ENCODE peak calls at places on chromosomes 3 and 15, in seven cellular contexts. One of them, this sample, is unnamed.

GRCh38 chr3:9916734-9917680 is at the start of gene IL17RC:
- DNase-seq in fibroblast of lung: peak
- DNase-seq in IMR-90: peak
- DNase-seq in endodermal cell: peak
- DNase-seq in hepatocyte: peak
- DNase-seq in stomach: peak
- DNase-seq in heart left ventricle: peak
- DNase-seq in this sample: peak

GRCh38 chr3:123397050-123397590 is 51.8 kb downstream of the ADCY5 start:
- DNase-seq in fibroblast of lung: no peak
- DNase-seq in IMR-90: no peak
- DNase-seq in endodermal cell: no peak
- DNase-seq in hepatocyte: no peak
- DNase-seq in stomach: no peak
- DNase-seq in heart left ventricle: no peak
- DNase-seq in this sample: no peak

GRCh38 chr15:90219421-90220141 is 14.2 kb downstream of the CIB1 start:
- DNase-seq in fibroblast of lung: no peak
- DNase-seq in IMR-90: no peak
- DNase-seq in endodermal cell: peak
- DNase-seq in hepatocyte: peak
- DNase-seq in stomach: no peak
- DNase-seq in heart left ventricle: no peak
- DNase-seq in this sample: no peak

GRCh38 chr3:188974856-188975611 is 196.7 kb upstream of the TPRG1 start:
- DNase-seq in fibroblast of lung: peak
- DNase-seq in IMR-90: peak
- DNase-seq in endodermal cell: no peak
- DNase-seq in hepatocyte: no peak
- DNase-seq in stomach: no peak
- DNase-seq in heart left ventricle: no peak
- DNase-seq in this sample: no peak

GRCh38 chr3:129822679-129823078 is 70.8 kb downstream of the TMCC1 start:
- DNase-seq in fibroblast of lung: peak
- DNase-seq in IMR-90: peak
- DNase-seq in endodermal cell: no peak
- DNase-seq in hepatocyte: no peak
- DNase-seq in stomach: no peak
- DNase-seq in heart left ventricle: no peak
- DNase-seq in this sample: no peak

GRCh38 chr3:117820900-117821299 is 1111.3 kb downstream of the TUSC7 start:
- DNase-seq in fibroblast of lung: peak
- DNase-seq in IMR-90: peak
- DNase-seq in endodermal cell: no peak
- DNase-seq in hepatocyte: no peak
- DNase-seq in stomach: no peak
- DNase-seq in heart left ventricle: no peak
- DNase-seq in this sample: no peak

GRCh38 chr3:115927210-115927609 is 303.9 kb downstream of the GAP43 start:
- DNase-seq in fibroblast of lung: peak
- DNase-seq in IMR-90: no peak
- DNase-seq in endodermal cell: no peak
- DNase-seq in hepatocyte: no peak
- DNase-seq in stomach: no peak
- DNase-seq in heart left ventricle: no peak
- DNase-seq in this sample: no peak

GRCh38 chr3:40574661-40575060 is 49.9 kb downstream of the ZNF621 start:
- DNase-seq in fibroblast of lung: peak
- DNase-seq in IMR-90: no peak
- DNase-seq in endodermal cell: no peak
- DNase-seq in hepatocyte: no peak
- DNase-seq in stomach: no peak
- DNase-seq in heart left ventricle: no peak
- DNase-seq in this sample: no peak

GRCh38 chr15:49876401-49877038 is 242.5 kb downstream of the ATP8B4 start:
- DNase-seq in fibroblast of lung: no peak
- DNase-seq in IMR-90: no peak
- DNase-seq in endodermal cell: peak
- DNase-seq in hepatocyte: peak
- DNase-seq in stomach: no peak
- DNase-seq in heart left ventricle: peak
- DNase-seq in this sample: no peak

GRCh38 chr15:64850778-64851502 is 9.2 kb downstream of the PLEKHO2 start:
- DNase-seq in fibroblast of lung: no peak
- DNase-seq in IMR-90: no peak
- DNase-seq in endodermal cell: no peak
- DNase-seq in hepatocyte: no peak
- DNase-seq in stomach: no peak
- DNase-seq in heart left ventricle: no peak
- DNase-seq in this sample: no peak

GRCh38 chr3:143820466-143821221 is 27.6 kb downstream of the SLC9A9 start:
- DNase-seq in fibroblast of lung: peak
- DNase-seq in IMR-90: no peak
- DNase-seq in endodermal cell: no peak
- DNase-seq in hepatocyte: no peak
- DNase-seq in stomach: no peak
- DNase-seq in heart left ventricle: peak
- DNase-seq in this sample: no peak

GRCh38 chr3:138935864-138936762 is 10.8 kb downstream of the FOXL2 start:
- DNase-seq in fibroblast of lung: peak
- DNase-seq in IMR-90: peak
- DNase-seq in endodermal cell: peak
- DNase-seq in hepatocyte: peak
- DNase-seq in stomach: peak
- DNase-seq in heart left ventricle: peak
- DNase-seq in this sample: peak

GRCh38 chr15:48653216-48653615 is 7.7 kb upstream of the FBN1 start:
- DNase-seq in fibroblast of lung: no peak
- DNase-seq in IMR-90: no peak
- DNase-seq in endodermal cell: no peak
- DNase-seq in hepatocyte: no peak
- DNase-seq in stomach: no peak
- DNase-seq in heart left ventricle: no peak
- DNase-seq in this sample: no peak

GRCh38 chr3:50623840-50624474 is 7.0 kb downstream of the MAPKAPK3 start:
- DNase-seq in fibroblast of lung: peak
- DNase-seq in IMR-90: peak
- DNase-seq in endodermal cell: no peak
- DNase-seq in hepatocyte: no peak
- DNase-seq in stomach: no peak
- DNase-seq in heart left ventricle: no peak
- DNase-seq in this sample: no peak

GRCh38 chr3:70231224-70231623 is 81.2 kb downstream of the MDFIC2 start:
- DNase-seq in fibroblast of lung: no peak
- DNase-seq in IMR-90: no peak
- DNase-seq in endodermal cell: no peak
- DNase-seq in hepatocyte: no peak
- DNase-seq in stomach: no peak
- DNase-seq in heart left ventricle: no peak
- DNase-seq in this sample: no peak

GRCh38 chr3:126742057-126742456 is 38.0 kb downstream of the CHCHD6 start:
- DNase-seq in fibroblast of lung: no peak
- DNase-seq in IMR-90: no peak
- DNase-seq in endodermal cell: no peak
- DNase-seq in hepatocyte: no peak
- DNase-seq in stomach: no peak
- DNase-seq in heart left ventricle: no peak
- DNase-seq in this sample: no peak

GRCh38 chr15:25177955-25178801 is 223.4 kb downstream of the SNRPN start:
- DNase-seq in fibroblast of lung: no peak
- DNase-seq in IMR-90: no peak
- DNase-seq in endodermal cell: peak
- DNase-seq in hepatocyte: peak
- DNase-seq in stomach: peak
- DNase-seq in heart left ventricle: no peak
- DNase-seq in this sample: peak

GRCh38 chr15:60374628-60375081 is 23.1 kb downstream of the ANXA2 start:
- DNase-seq in fibroblast of lung: peak
- DNase-seq in IMR-90: peak
- DNase-seq in endodermal cell: peak
- DNase-seq in hepatocyte: peak
- DNase-seq in stomach: peak
- DNase-seq in heart left ventricle: no peak
- DNase-seq in this sample: peak

GRCh38 chr3:129023909-129024308 is 22.8 kb downstream of the EFCC1 start:
- DNase-seq in fibroblast of lung: no peak
- DNase-seq in IMR-90: peak
- DNase-seq in endodermal cell: peak
- DNase-seq in hepatocyte: no peak
- DNase-seq in stomach: no peak
- DNase-seq in heart left ventricle: no peak
- DNase-seq in this sample: no peak

GRCh38 chr3:194713299-194714121 is 27.8 kb downstream of the FAM43A start:
- DNase-seq in fibroblast of lung: no peak
- DNase-seq in IMR-90: no peak
- DNase-seq in endodermal cell: no peak
- DNase-seq in hepatocyte: no peak
- DNase-seq in stomach: no peak
- DNase-seq in heart left ventricle: no peak
- DNase-seq in this sample: no peak

GRCh38 chr3:10315771-10316344 is 5.1 kb downstream of the SEC13 start:
- DNase-seq in fibroblast of lung: no peak
- DNase-seq in IMR-90: no peak
- DNase-seq in endodermal cell: no peak
- DNase-seq in hepatocyte: no peak
- DNase-seq in stomach: no peak
- DNase-seq in heart left ventricle: no peak
- DNase-seq in this sample: no peak

GRCh38 chr15:23447107-23447500 is at the start of gene GOLGA6L2:
- DNase-seq in fibroblast of lung: no peak
- DNase-seq in IMR-90: no peak
- DNase-seq in endodermal cell: peak
- DNase-seq in hepatocyte: no peak
- DNase-seq in stomach: no peak
- DNase-seq in heart left ventricle: no peak
- DNase-seq in this sample: no peak

GRCh38 chr3:46381662-46382061 is 10.9 kb downstream of the CCR5 start:
- DNase-seq in fibroblast of lung: no peak
- DNase-seq in IMR-90: no peak
- DNase-seq in endodermal cell: peak
- DNase-seq in hepatocyte: no peak
- DNase-seq in stomach: no peak
- DNase-seq in heart left ventricle: no peak
- DNase-seq in this sample: no peak

GRCh38 chr3:3165241-3165640 is 14.2 kb downstream of the CRBN start:
- DNase-seq in fibroblast of lung: no peak
- DNase-seq in IMR-90: no peak
- DNase-seq in endodermal cell: no peak
- DNase-seq in hepatocyte: no peak
- DNase-seq in stomach: no peak
- DNase-seq in heart left ventricle: no peak
- DNase-seq in this sample: no peak

GRCh38 chr15:101219441-101219840 is 32.4 kb downstream of the CHSY1 start:
- DNase-seq in fibroblast of lung: no peak
- DNase-seq in IMR-90: peak
- DNase-seq in endodermal cell: no peak
- DNase-seq in hepatocyte: no peak
- DNase-seq in stomach: no peak
- DNase-seq in heart left ventricle: no peak
- DNase-seq in this sample: no peak

GRCh38 chr3:116920836-116921596 is 211.4 kb downstream of the TUSC7 start:
- DNase-seq in fibroblast of lung: no peak
- DNase-seq in IMR-90: peak
- DNase-seq in endodermal cell: no peak
- DNase-seq in hepatocyte: no peak
- DNase-seq in stomach: no peak
- DNase-seq in heart left ventricle: no peak
- DNase-seq in this sample: no peak

GRCh38 chr3:123778991-123779622 is 105.0 kb downstream of the MYLK start:
- DNase-seq in fibroblast of lung: peak
- DNase-seq in IMR-90: no peak
- DNase-seq in endodermal cell: no peak
- DNase-seq in hepatocyte: no peak
- DNase-seq in stomach: no peak
- DNase-seq in heart left ventricle: no peak
- DNase-seq in this sample: no peak

GRCh38 chr3:101725192-101725889 is 927 bp downstream of the CEP97 start:
- DNase-seq in fibroblast of lung: peak
- DNase-seq in IMR-90: peak
- DNase-seq in endodermal cell: peak
- DNase-seq in hepatocyte: peak
- DNase-seq in stomach: peak
- DNase-seq in heart left ventricle: peak
- DNase-seq in this sample: no peak

GRCh38 chr3:172836390-172836997 is 86.0 kb downstream of the ECT2 start:
- DNase-seq in fibroblast of lung: peak
- DNase-seq in IMR-90: peak
- DNase-seq in endodermal cell: peak
- DNase-seq in hepatocyte: peak
- DNase-seq in stomach: no peak
- DNase-seq in heart left ventricle: peak
- DNase-seq in this sample: no peak

GRCh38 chr15:72200395-72201237 is 3.0 kb upstream of the GRAMD2A start:
- DNase-seq in fibroblast of lung: no peak
- DNase-seq in IMR-90: no peak
- DNase-seq in endodermal cell: peak
- DNase-seq in hepatocyte: no peak
- DNase-seq in stomach: no peak
- DNase-seq in heart left ventricle: no peak
- DNase-seq in this sample: no peak
- H3K27ac ChIP-seq in fibroblast of lung: no peak
- H3K27ac ChIP-seq in IMR-90: no peak
- H3K27ac ChIP-seq in endodermal cell: no peak
- H3K27ac ChIP-seq in hepatocyte: no peak
- H3K27ac ChIP-seq in stomach: no peak
- H3K27ac ChIP-seq in heart left ventricle: peak
- H3K27ac ChIP-seq in this sample: peak

DNA sequence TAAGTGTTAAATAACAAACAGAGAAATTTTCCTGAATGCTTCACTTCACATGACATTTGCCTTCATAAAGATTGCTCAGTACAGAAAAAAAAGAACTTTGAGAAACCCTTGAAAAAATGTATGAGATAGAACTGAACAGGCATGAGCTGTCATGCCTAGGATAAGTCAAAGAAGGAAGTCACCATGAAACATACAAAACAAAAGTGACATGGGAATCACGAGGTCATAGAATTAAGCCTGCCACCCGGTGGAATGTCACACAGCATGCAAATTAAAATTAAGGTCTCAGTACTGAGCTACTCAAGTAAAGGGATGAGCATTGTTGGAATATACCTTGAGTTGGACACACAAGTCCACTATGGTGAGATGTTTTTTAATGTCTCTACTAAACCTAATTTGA is 652.5 kb upstream of the NECTIN3 start:
- DNase-seq in fibroblast of lung: no peak
- DNase-seq in IMR-90: no peak
- DNase-seq in endodermal cell: no peak
- DNase-seq in hepatocyte: no peak
- DNase-seq in stomach: no peak
- DNase-seq in heart left ventricle: no peak
- DNase-seq in this sample: no peak
- TF ChIP-seq CTCF in fibroblast of lung: no peak
- TF ChIP-seq CTCF in IMR-90: no peak
- TF ChIP-seq CTCF in endodermal cell: peak
- TF ChIP-seq CTCF in hepatocyte: no peak
- TF ChIP-seq CTCF in stomach: no peak
- TF ChIP-seq CTCF in heart left ventricle: no peak
- TF ChIP-seq CTCF in this sample: no peak

GRCh38 chr3:155631323-155632019 is 113.4 kb downstream of the PLCH1 start:
- DNase-seq in fibroblast of lung: peak
- DNase-seq in IMR-90: no peak
- DNase-seq in endodermal cell: no peak
- DNase-seq in hepatocyte: no peak
- DNase-seq in stomach: no peak
- DNase-seq in heart left ventricle: no peak
- DNase-seq in this sample: no peak
- H3K4me3 ChIP-seq in fibroblast of lung: no peak
- H3K4me3 ChIP-seq in IMR-90: no peak
- H3K4me3 ChIP-seq in endodermal cell: no peak
- H3K4me3 ChIP-seq in hepatocyte: no peak
- H3K4me3 ChIP-seq in stomach: no peak
- H3K4me3 ChIP-seq in heart left ventricle: no peak
- H3K4me3 ChIP-seq in this sample: no peak

GRCh38 chr3:183349421-183350157 is 78.8 kb downstream of the MCF2L2 start:
- DNase-seq in fibroblast of lung: no peak
- DNase-seq in IMR-90: no peak
- DNase-seq in endodermal cell: no peak
- DNase-seq in hepatocyte: no peak
- DNase-seq in stomach: no peak
- DNase-seq in heart left ventricle: no peak
- DNase-seq in this sample: no peak
- H3K27ac ChIP-seq in fibroblast of lung: no peak
- H3K27ac ChIP-seq in IMR-90: no peak
- H3K27ac ChIP-seq in endodermal cell: no peak
- H3K27ac ChIP-seq in hepatocyte: peak
- H3K27ac ChIP-seq in stomach: no peak
- H3K27ac ChIP-seq in heart left ventricle: no peak
- H3K27ac ChIP-seq in this sample: no peak

This sample was measured in upper lobe of right lung.